ENCODE peak calls at places on chromosomes 11 and 22, in seven cellular contexts. E is heart right ventricle, L is tibial artery, K is breast epithelium, G is esophagus squamous epithelium, D is transverse colon, C is fibroblast of lung. R is an unnamed sample.

GRCh38 chr22:42340150-42340549 is 69.7 kb upstream of the TCF20 start:
- DNase-seq in E (no peak), L (no peak), K (no peak), G (no peak), D (no peak), C (no peak), R (no peak)

GRCh38 chr11:10298342-10298741 is 4.3 kb upstream of the SBF2 start:
- DNase-seq in E (no peak), L (no peak), K (no peak), G (no peak), D (no peak), C (peak; percentile 88), R (peak; percentile 45)

GRCh38 chr11:65419773-65420481 is 2.7 kb upstream of the NEAT1 start:
- DNase-seq in E (peak; percentile 88), L (peak; percentile 98), K (peak; percentile 94), G (peak; percentile 65), D (peak; percentile 94), C (peak; percentile 97), R (peak; percentile 52)

GRCh38 chr11:102197759-102198158 is 87.5 kb downstream of the YAP1 start:
- DNase-seq in E (no peak), L (no peak), K (no peak), G (no peak), D (no peak), C (no peak), R (no peak)

GRCh38 chr11:95569207-95569606 is 220.4 kb downstream of the FAM76B start:
- DNase-seq in E (no peak), L (no peak), K (no peak), G (no peak), D (no peak), C (no peak), R (no peak)

GRCh38 chr11:78099671-78100070 is 20.0 kb upstream of the NDUFC2 start:
- DNase-seq in E (no peak), L (no peak), K (no peak), G (no peak), D (no peak), C (no peak), R (no peak)

GRCh38 chr11:107427569-107428180 is 29.9 kb downstream of the CWF19L2 start:
- DNase-seq in E (no peak), L (no peak), K (no peak), G (no peak), D (no peak), C (no peak), R (no peak)

GRCh38 chr11:128597209-128597608 is 9.9 kb upstream of the ETS1 start:
- DNase-seq in E (no peak), L (no peak), K (no peak), G (no peak), D (no peak), C (no peak), R (no peak)

GRCh38 chr22:30611197-30611596 is 4.2 kb downstream of the TCN2 start:
- DNase-seq in E (no peak), L (no peak), K (no peak), G (no peak), D (no peak), C (no peak), R (no peak)

GRCh38 chr11:60993611-60994010 is 22.1 kb downstream of the CD6 start:
- DNase-seq in E (no peak), L (no peak), K (no peak), G (no peak), D (no peak), C (no peak), R (no peak)

GRCh38 chr11:42901084-42901483 is 410.7 kb upstream of the API5 start:
- DNase-seq in E (no peak), L (no peak), K (no peak), G (no peak), D (no peak), C (no peak), R (no peak)

GRCh38 chr22:23182289-23183106 is 2.2 kb downstream of the BCR start:
- DNase-seq in E (no peak), L (no peak), K (no peak), G (no peak), D (no peak), C (no peak), R (no peak)

GRCh38 chr11:122198291-122198983 is 82.4 kb upstream of the BLID start:
- DNase-seq in E (no peak), L (no peak), K (no peak), G (no peak), D (no peak), C (peak; percentile 48), R (no peak)

GRCh38 chr11:74055938-74056337 is 47.1 kb upstream of the UCP3 start:
- DNase-seq in E (no peak), L (no peak), K (no peak), G (no peak), D (no peak), C (peak; percentile 70), R (no peak)

GRCh38 chr22:38706101-38706884 is 549 bp downstream of the GTPBP1 start:
- DNase-seq in E (no peak), L (peak; percentile 79), K (no peak), G (peak; percentile 16), D (peak; percentile 61), C (peak; percentile 45), R (no peak)

GRCh38 chr22:38705235-38706100 is at the start of gene GTPBP1:
- DNase-seq in E (peak; percentile 95), L (peak; percentile 100), K (peak; percentile 97), G (peak; percentile 99), D (peak; percentile 98), C (peak; percentile 100), R (peak; percentile 96)

GRCh38 chr22:38706885-38707180 is 1.1 kb downstream of the GTPBP1 start:
- DNase-seq in E (no peak), L (no peak), K (no peak), G (no peak), D (no peak), C (no peak), R (no peak)

GRCh38 chr22:38707984-38708383 is 2.2 kb downstream of the GTPBP1 start:
- DNase-seq in E (no peak), L (no peak), K (no peak), G (no peak), D (no peak), C (no peak), R (no peak)

GRCh38 chr22:38707346-38707745 is 1.6 kb downstream of the GTPBP1 start:
- DNase-seq in E (no peak), L (no peak), K (no peak), G (no peak), D (no peak), C (peak; percentile 22), R (no peak)
- H3K4me1 ChIP-seq in E (peaks cover 40% of the 10 kb centered on the region), L (peaks cover 22% of the 10 kb centered on the region), K (peaks cover 4% of the 10 kb centered on the region), G (peaks cover 66% of the 10 kb centered on the region), D (peaks cover 27% of the 10 kb centered on the region), C (peaks cover 7% of the 10 kb centered on the region), R (peaks cover 41% of the 10 kb centered on the region)

DNA sequence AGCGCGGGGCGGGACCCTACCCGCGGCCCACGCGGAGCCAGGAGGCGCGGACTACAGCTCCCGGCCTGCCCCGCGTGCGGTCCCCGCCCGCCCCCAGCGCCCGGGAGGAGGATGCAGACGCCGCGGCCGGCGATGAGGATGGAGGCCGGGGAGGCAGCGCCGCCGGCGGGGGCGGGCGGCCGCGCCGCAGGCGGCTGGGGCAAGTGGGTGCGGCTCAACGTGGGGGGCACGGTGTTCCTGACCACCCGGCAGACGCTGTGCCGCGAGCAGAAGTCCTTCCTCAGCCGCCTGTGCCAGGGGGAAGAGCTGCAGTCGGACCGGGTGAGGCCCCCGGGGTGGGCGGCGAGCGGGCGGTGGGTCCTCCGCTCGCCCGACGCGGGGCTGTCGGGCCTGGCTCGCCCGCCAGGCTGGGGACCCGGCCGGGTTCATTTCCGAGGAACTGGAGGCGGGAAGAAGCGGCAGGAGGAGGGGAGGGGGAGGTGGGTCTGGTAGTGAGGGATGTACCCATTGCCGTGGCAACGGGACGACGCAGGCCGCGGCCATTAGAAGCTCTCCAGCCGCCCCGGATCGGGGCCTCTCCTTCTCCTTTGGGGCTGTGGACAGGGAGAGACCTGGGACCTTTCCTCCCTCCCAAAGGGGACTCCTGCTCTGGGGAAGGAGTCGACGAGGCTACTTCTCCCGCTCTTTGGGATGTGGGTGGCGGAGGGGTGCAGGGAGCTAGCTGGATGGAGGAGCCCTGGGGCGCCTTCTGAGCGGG is at the start of gene KCTD17:
- DNase-seq in E (peak; percentile 83), L (peak; percentile 79), K (no peak), G (no peak), D (peak; percentile 86), C (peak; percentile 60), R (peak; percentile 40)
- TF ChIP-seq CTCF in E (no peak), L (no peak), K (no peak), G (no peak), D (no peak), C (no peak), R (no peak)

DNA sequence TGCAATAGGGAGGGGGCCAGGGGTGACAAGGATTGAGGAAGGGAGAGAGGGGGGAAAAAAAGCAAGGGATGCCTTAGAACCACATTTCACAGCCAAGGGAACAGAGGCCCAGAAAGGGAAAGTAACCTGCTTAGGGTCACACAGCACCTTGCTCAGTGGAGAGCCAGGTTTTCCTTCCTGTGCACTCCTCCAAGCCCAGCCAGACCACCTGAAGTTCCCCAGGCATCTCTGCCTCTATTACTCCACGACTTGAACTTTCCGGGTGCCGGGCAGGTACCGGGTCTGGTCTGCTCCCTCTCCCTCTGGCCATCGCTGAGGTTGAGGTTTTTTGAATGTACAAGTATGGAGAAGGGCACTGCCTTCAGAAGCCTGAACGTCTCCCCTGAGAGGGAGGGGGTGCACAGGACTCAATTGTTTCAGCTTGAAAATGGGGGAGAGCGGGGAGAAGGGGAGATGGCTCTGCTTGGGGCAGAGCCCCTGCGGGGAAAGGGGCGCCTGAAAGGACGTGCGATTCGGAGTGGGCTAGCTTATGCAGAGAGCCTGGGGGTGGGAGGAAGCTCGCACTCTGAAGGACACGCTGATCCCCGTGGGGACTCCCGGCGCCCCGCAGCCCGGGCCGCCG is 516 bp upstream of the SERPINH1 start:
- DNase-seq in E (no peak), L (no peak), K (no peak), G (no peak), D (no peak), C (no peak), R (no peak)
- H3K4me3 ChIP-seq in E (peak overlapping the region; percentile 84), L (peak overlapping the region; percentile 95), K (peak overlapping the region; percentile 99), G (peak overlapping the region; percentile 64), D (peak overlapping the region; percentile 65), C (peak overlapping the region; percentile 99), R (peak overlapping the region; percentile 91)

GRCh38 chr11:114230031-114230430 is 66.2 kb upstream of the NNMT start:
- DNase-seq in E (no peak), L (no peak), K (no peak), G (no peak), D (no peak), C (no peak), R (no peak)

GRCh38 chr11:114226283-114226859 is 69.8 kb upstream of the NNMT start:
- DNase-seq in E (no peak), L (no peak), K (no peak), G (no peak), D (no peak), C (no peak), R (no peak)

GRCh38 chr11:114225662-114226061 is 70.5 kb upstream of the NNMT start:
- DNase-seq in E (no peak), L (no peak), K (no peak), G (no peak), D (no peak), C (no peak), R (no peak)

GRCh38 chr11:114228401-114229061 is 67.7 kb upstream of the NNMT start:
- DNase-seq in E (no peak), L (no peak), K (no peak), G (no peak), D (no peak), C (no peak), R (no peak)

DNA sequence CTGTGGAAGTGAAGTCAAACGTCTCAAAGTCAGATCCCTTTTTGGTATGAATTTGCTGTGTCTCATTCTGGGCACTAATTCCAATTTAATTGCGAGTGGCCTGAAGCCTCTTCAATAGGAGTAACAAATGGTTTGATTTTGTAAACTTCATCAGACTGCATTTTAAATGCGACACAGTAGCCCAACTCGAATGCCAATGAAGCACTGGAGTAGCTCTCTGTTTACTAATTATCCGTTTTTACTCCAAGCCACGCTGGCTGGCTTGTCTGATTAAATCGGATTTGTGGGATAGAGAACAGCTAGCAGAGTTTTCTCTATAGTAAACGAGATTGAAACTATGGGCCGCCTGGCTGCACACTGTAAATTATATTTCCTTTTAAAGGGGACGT is 67.1 kb upstream of the NNMT start:
- DNase-seq in E (no peak), L (no peak), K (no peak), G (no peak), D (no peak), C (no peak), R (no peak)
- H3K4me1 ChIP-seq in E (peaks cover 48% of the 10 kb centered on the region), L (peaks cover 74% of the 10 kb centered on the region), K (no peaks in the 10 kb centered on the region), G (peaks cover 62% of the 10 kb centered on the region), D (peaks cover 7% of the 10 kb centered on the region), C (no peaks in the 10 kb centered on the region), R (no peaks in the 10 kb centered on the region)